ENCODE peak calls at places on chromosome 15, in nine cellular contexts. One of them, this sample, is unnamed.

GRCh38 chr15:82106671-82107070 is 60.9 kb upstream of the MEX3B start:
- DNase-seq in CD8-positive, alpha-beta T cell: no peak
- DNase-seq in bronchial epithelial cell: peak
- DNase-seq in BJ: no peak
- DNase-seq in Peyer's patch: no peak
- DNase-seq in PC-9: no peak
- DNase-seq in A673: no peak
- DNase-seq in BE2C: no peak
- DNase-seq in cardiac muscle cell: no peak
- DNase-seq in this sample: no peak

GRCh38 chr15:64934023-64934422 is 22.3 kb downstream of the ANKDD1A start:
- DNase-seq in CD8-positive, alpha-beta T cell: no peak
- DNase-seq in bronchial epithelial cell: no peak
- DNase-seq in BJ: no peak
- DNase-seq in Peyer's patch: no peak
- DNase-seq in PC-9: no peak
- DNase-seq in A673: no peak
- DNase-seq in BE2C: no peak
- DNase-seq in cardiac muscle cell: no peak
- DNase-seq in this sample: no peak

GRCh38 chr15:27490867-27491595 is 520.0 kb downstream of the GABRG3 start:
- DNase-seq in CD8-positive, alpha-beta T cell: no peak
- DNase-seq in bronchial epithelial cell: no peak
- DNase-seq in BJ: no peak
- DNase-seq in Peyer's patch: no peak
- DNase-seq in PC-9: no peak
- DNase-seq in A673: no peak
- DNase-seq in BE2C: no peak
- DNase-seq in cardiac muscle cell: no peak
- DNase-seq in this sample: no peak

GRCh38 chr15:99385865-99386264 is 134.6 kb downstream of the LRRC28 start:
- DNase-seq in CD8-positive, alpha-beta T cell: no peak
- DNase-seq in bronchial epithelial cell: no peak
- DNase-seq in BJ: no peak
- DNase-seq in Peyer's patch: no peak
- DNase-seq in PC-9: no peak
- DNase-seq in A673: no peak
- DNase-seq in BE2C: no peak
- DNase-seq in cardiac muscle cell: peak
- DNase-seq in this sample: no peak

GRCh38 chr15:90686435-90687218 is 30.5 kb upstream of the BLM start:
- DNase-seq in CD8-positive, alpha-beta T cell: no peak
- DNase-seq in bronchial epithelial cell: no peak
- DNase-seq in BJ: no peak
- DNase-seq in Peyer's patch: no peak
- DNase-seq in PC-9: no peak
- DNase-seq in A673: no peak
- DNase-seq in BE2C: no peak
- DNase-seq in cardiac muscle cell: no peak
- DNase-seq in this sample: peak

GRCh38 chr15:100341662-100342560 is at the start of gene ADAMTS17:
- DNase-seq in CD8-positive, alpha-beta T cell: peak
- DNase-seq in bronchial epithelial cell: peak
- DNase-seq in BJ: no peak
- DNase-seq in Peyer's patch: peak
- DNase-seq in PC-9: peak
- DNase-seq in A673: peak
- DNase-seq in BE2C: peak
- DNase-seq in cardiac muscle cell: peak
- DNase-seq in this sample: peak

GRCh38 chr15:35560258-35560657 is 14.3 kb upstream of the DPH6 start:
- DNase-seq in CD8-positive, alpha-beta T cell: no peak
- DNase-seq in bronchial epithelial cell: no peak
- DNase-seq in BJ: no peak
- DNase-seq in Peyer's patch: no peak
- DNase-seq in PC-9: no peak
- DNase-seq in A673: no peak
- DNase-seq in BE2C: no peak
- DNase-seq in cardiac muscle cell: no peak
- DNase-seq in this sample: no peak

GRCh38 chr15:68642491-68642845 is 63.7 kb downstream of the CORO2B start:
- DNase-seq in CD8-positive, alpha-beta T cell: no peak
- DNase-seq in bronchial epithelial cell: no peak
- DNase-seq in BJ: no peak
- DNase-seq in Peyer's patch: no peak
- DNase-seq in PC-9: no peak
- DNase-seq in A673: no peak
- DNase-seq in BE2C: no peak
- DNase-seq in cardiac muscle cell: no peak
- DNase-seq in this sample: no peak

GRCh38 chr15:92521624-92522008 is 127.9 kb downstream of the ST8SIA2 start:
- DNase-seq in CD8-positive, alpha-beta T cell: no peak
- DNase-seq in bronchial epithelial cell: peak
- DNase-seq in BJ: peak
- DNase-seq in Peyer's patch: peak
- DNase-seq in PC-9: peak
- DNase-seq in A673: peak
- DNase-seq in BE2C: peak
- DNase-seq in cardiac muscle cell: peak
- DNase-seq in this sample: peak

GRCh38 chr15:40906101-40906946 is 12.1 kb downstream of the VPS18 start:
- DNase-seq in CD8-positive, alpha-beta T cell: peak
- DNase-seq in bronchial epithelial cell: peak
- DNase-seq in BJ: peak
- DNase-seq in Peyer's patch: peak
- DNase-seq in PC-9: peak
- DNase-seq in A673: peak
- DNase-seq in BE2C: peak
- DNase-seq in cardiac muscle cell: peak
- DNase-seq in this sample: peak
- H3K4me3 ChIP-seq in CD8-positive, alpha-beta T cell: peak
- H3K4me3 ChIP-seq in bronchial epithelial cell: peak
- H3K4me3 ChIP-seq in BJ: peak
- H3K4me3 ChIP-seq in Peyer's patch: peak
- H3K4me3 ChIP-seq in PC-9: peak
- H3K4me3 ChIP-seq in A673: peak
- H3K4me3 ChIP-seq in BE2C: peak
- H3K4me3 ChIP-seq in cardiac muscle cell: peak
- H3K4me3 ChIP-seq in this sample: peak

DNA sequence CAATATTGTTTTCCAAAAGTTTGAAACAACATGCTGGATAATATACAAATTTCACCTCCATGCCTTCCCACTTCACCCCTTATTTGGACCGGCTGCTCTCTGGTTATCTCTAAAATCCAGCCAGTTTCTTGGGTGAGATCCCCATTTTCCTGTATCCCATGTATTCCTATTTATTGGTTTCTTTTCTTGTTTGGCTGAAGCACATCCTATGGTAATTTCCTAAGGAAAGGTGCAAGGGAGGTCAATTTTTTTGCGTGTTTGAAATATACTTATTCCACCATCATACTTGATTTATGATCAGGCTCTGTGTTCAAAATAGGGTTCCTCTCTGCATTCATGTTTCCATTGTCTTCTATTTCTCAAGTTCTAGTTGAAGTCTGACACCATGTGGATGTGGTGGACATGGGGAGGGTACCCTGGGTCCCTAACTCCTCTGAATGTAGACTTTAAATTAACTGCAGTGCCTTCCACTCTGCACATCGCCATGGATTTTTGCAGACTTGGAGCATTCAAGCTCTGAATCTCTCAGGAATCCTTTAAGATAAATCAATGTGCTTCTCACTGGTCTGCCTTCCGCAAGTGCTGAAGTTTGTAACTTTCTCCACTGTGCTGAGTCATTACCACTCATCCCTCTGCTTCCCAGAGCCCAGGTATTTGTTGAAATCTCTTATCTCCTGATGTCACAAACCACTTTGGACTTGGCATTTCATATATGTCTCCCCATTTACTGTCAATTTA is 52.1 kb upstream of the TLE3 start:
- DNase-seq in CD8-positive, alpha-beta T cell: no peak
- DNase-seq in bronchial epithelial cell: peak
- DNase-seq in BJ: no peak
- DNase-seq in Peyer's patch: no peak
- DNase-seq in PC-9: peak
- DNase-seq in A673: no peak
- DNase-seq in BE2C: no peak
- DNase-seq in cardiac muscle cell: no peak
- DNase-seq in this sample: no peak
- TF ChIP-seq CTCF in CD8-positive, alpha-beta T cell: no peak
- TF ChIP-seq CTCF in bronchial epithelial cell: no peak
- TF ChIP-seq CTCF in BJ: no peak
- TF ChIP-seq CTCF in Peyer's patch: no peak
- TF ChIP-seq CTCF in PC-9: no peak
- TF ChIP-seq CTCF in A673: no peak
- TF ChIP-seq CTCF in BE2C: no peak
- TF ChIP-seq CTCF in cardiac muscle cell: no peak
- TF ChIP-seq CTCF in this sample: no peak

GRCh38 chr15:59963925-59964324 is 40.2 kb upstream of the FOXB1 start:
- DNase-seq in CD8-positive, alpha-beta T cell: no peak
- DNase-seq in bronchial epithelial cell: no peak
- DNase-seq in BJ: no peak
- DNase-seq in Peyer's patch: no peak
- DNase-seq in PC-9: no peak
- DNase-seq in A673: no peak
- DNase-seq in BE2C: no peak
- DNase-seq in cardiac muscle cell: no peak
- DNase-seq in this sample: no peak

GRCh38 chr15:59963322-59963721 is 40.8 kb upstream of the FOXB1 start:
- DNase-seq in CD8-positive, alpha-beta T cell: no peak
- DNase-seq in bronchial epithelial cell: no peak
- DNase-seq in BJ: no peak
- DNase-seq in Peyer's patch: no peak
- DNase-seq in PC-9: no peak
- DNase-seq in A673: no peak
- DNase-seq in BE2C: no peak
- DNase-seq in cardiac muscle cell: no peak
- DNase-seq in this sample: no peak

GRCh38 chr15:59966262-59966661 is 37.8 kb upstream of the FOXB1 start:
- DNase-seq in CD8-positive, alpha-beta T cell: no peak
- DNase-seq in bronchial epithelial cell: no peak
- DNase-seq in BJ: no peak
- DNase-seq in Peyer's patch: no peak
- DNase-seq in PC-9: no peak
- DNase-seq in A673: no peak
- DNase-seq in BE2C: no peak
- DNase-seq in cardiac muscle cell: no peak
- DNase-seq in this sample: no peak

GRCh38 chr15:59968314-59968713 is 35.8 kb upstream of the FOXB1 start:
- DNase-seq in CD8-positive, alpha-beta T cell: no peak
- DNase-seq in bronchial epithelial cell: no peak
- DNase-seq in BJ: no peak
- DNase-seq in Peyer's patch: no peak
- DNase-seq in PC-9: no peak
- DNase-seq in A673: no peak
- DNase-seq in BE2C: no peak
- DNase-seq in cardiac muscle cell: no peak
- DNase-seq in this sample: no peak

DNA sequence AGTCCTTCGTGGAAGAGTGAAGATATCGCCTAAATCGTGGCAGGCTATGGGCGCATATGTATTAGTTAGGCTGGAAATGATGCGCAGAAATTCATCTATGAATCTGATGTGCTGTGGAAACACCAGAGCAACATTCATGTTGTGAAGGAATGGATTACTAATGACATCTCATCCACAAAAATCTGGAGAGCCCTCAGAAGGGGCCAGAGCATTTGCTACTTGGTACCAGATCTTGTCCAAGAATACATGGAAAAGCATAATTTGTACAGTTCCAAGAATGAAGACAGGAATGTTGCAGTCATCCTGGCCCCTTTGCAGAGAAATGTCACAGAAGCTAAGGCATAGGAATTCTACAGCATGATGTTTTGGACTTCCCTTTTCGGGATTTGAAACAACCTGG is 38.4 kb upstream of the FOXB1 start:
- DNase-seq in CD8-positive, alpha-beta T cell: no peak
- DNase-seq in bronchial epithelial cell: no peak
- DNase-seq in BJ: no peak
- DNase-seq in Peyer's patch: no peak
- DNase-seq in PC-9: no peak
- DNase-seq in A673: no peak
- DNase-seq in BE2C: no peak
- DNase-seq in cardiac muscle cell: no peak
- DNase-seq in this sample: no peak
- H3K4me3 ChIP-seq in CD8-positive, alpha-beta T cell: no peak
- H3K4me3 ChIP-seq in bronchial epithelial cell: no peak
- H3K4me3 ChIP-seq in BJ: no peak
- H3K4me3 ChIP-seq in Peyer's patch: no peak
- H3K4me3 ChIP-seq in PC-9: no peak
- H3K4me3 ChIP-seq in A673: no peak
- H3K4me3 ChIP-seq in BE2C: no peak
- H3K4me3 ChIP-seq in cardiac muscle cell: no peak
- H3K4me3 ChIP-seq in this sample: no peak

GRCh38 chr15:66027268-66027806 is 158.0 kb downstream of the RAB11A start:
- DNase-seq in CD8-positive, alpha-beta T cell: no peak
- DNase-seq in bronchial epithelial cell: peak
- DNase-seq in BJ: no peak
- DNase-seq in Peyer's patch: no peak
- DNase-seq in PC-9: peak
- DNase-seq in A673: no peak
- DNase-seq in BE2C: no peak
- DNase-seq in cardiac muscle cell: no peak
- DNase-seq in this sample: no peak

GRCh38 chr15:66024998-66025397 is 155.7 kb downstream of the RAB11A start:
- DNase-seq in CD8-positive, alpha-beta T cell: no peak
- DNase-seq in bronchial epithelial cell: peak
- DNase-seq in BJ: no peak
- DNase-seq in Peyer's patch: no peak
- DNase-seq in PC-9: no peak
- DNase-seq in A673: no peak
- DNase-seq in BE2C: peak
- DNase-seq in cardiac muscle cell: no peak
- DNase-seq in this sample: no peak

GRCh38 chr15:66024116-66024515 is 154.8 kb downstream of the RAB11A start:
- DNase-seq in CD8-positive, alpha-beta T cell: no peak
- DNase-seq in bronchial epithelial cell: no peak
- DNase-seq in BJ: no peak
- DNase-seq in Peyer's patch: no peak
- DNase-seq in PC-9: no peak
- DNase-seq in A673: no peak
- DNase-seq in BE2C: no peak
- DNase-seq in cardiac muscle cell: no peak
- DNase-seq in this sample: no peak

GRCh38 chr15:66023322-66023972 is 154.2 kb downstream of the RAB11A start:
- DNase-seq in CD8-positive, alpha-beta T cell: no peak
- DNase-seq in bronchial epithelial cell: no peak
- DNase-seq in BJ: no peak
- DNase-seq in Peyer's patch: no peak
- DNase-seq in PC-9: no peak
- DNase-seq in A673: no peak
- DNase-seq in BE2C: no peak
- DNase-seq in cardiac muscle cell: no peak
- DNase-seq in this sample: no peak

DNA sequence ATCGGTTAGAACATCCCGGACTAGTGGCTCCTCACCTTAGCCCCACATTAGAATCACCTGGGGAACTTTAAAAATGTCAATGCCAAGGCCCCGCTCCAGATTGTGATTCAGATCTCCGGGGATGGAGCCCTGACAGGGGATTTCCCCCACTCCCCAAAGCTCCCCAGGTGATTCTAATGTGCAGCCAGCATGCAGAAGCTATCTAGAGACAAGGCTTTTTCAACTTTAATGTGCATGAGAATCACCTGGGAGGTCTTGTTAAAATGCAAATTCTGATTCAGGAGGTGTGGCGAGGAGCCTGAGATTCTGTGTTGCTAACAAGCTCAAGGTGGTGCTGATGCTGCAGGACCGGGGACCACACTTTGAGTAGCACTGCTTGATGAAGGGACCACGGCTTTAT is 156.7 kb downstream of the RAB11A start:
- DNase-seq in CD8-positive, alpha-beta T cell: no peak
- DNase-seq in bronchial epithelial cell: no peak
- DNase-seq in BJ: no peak
- DNase-seq in Peyer's patch: no peak
- DNase-seq in PC-9: no peak
- DNase-seq in A673: no peak
- DNase-seq in BE2C: no peak
- DNase-seq in cardiac muscle cell: no peak
- DNase-seq in this sample: no peak
- TF ChIP-seq CTCF in CD8-positive, alpha-beta T cell: no peak
- TF ChIP-seq CTCF in bronchial epithelial cell: no peak
- TF ChIP-seq CTCF in BJ: no peak
- TF ChIP-seq CTCF in Peyer's patch: no peak
- TF ChIP-seq CTCF in PC-9: no peak
- TF ChIP-seq CTCF in A673: no peak
- TF ChIP-seq CTCF in BE2C: no peak
- TF ChIP-seq CTCF in cardiac muscle cell: no peak
- TF ChIP-seq CTCF in this sample: no peak